ENCODE peak calls at places on chromosomes 7 and 10, in four cellular contexts. F, A, B and H are unnamed samples.

GRCh38 chr7:82413237-82413636 is 30.3 kb downstream of the CACNA2D1 start:
- DNase-seq in F (no peak), A (no peak), B (no peak), H (no peak)

GRCh38 chr10:1464866-1465265 is 272.5 kb downstream of the ADARB2 start:
- DNase-seq in F (no peak), A (no peak), B (no peak), H (peak; percentile 35)

GRCh38 chr10:81603106-81603620 is 271.8 kb upstream of the NRG3 start:
- DNase-seq in F (no peak), A (no peak), B (no peak), H (no peak)

GRCh38 chr7:24401628-24402593 is 117.9 kb downstream of the NPY start:
- DNase-seq in F (no peak), A (peak; percentile 31), B (peak; percentile 15), H (no peak)

GRCh38 chr7:70738080-70738479 is 393.9 kb upstream of the GALNT17 start:
- DNase-seq in F (no peak), A (no peak), B (no peak), H (peak; percentile 31)

GRCh38 chr10:101295266-101295665 is 58.7 kb upstream of the BTRC start:
- DNase-seq in F (no peak), A (no peak), B (no peak), H (no peak)

GRCh38 chr10:75492151-75492550 is 60.7 kb downstream of the LRMDA start:
- DNase-seq in F (no peak), A (no peak), B (no peak), H (no peak)

GRCh38 chr7:35467456-35467978 is 213.6 kb upstream of the TBX20 start:
- DNase-seq in F (no peak), A (no peak), B (no peak), H (no peak)

GRCh38 chr7:70492641-70493040 is 639.3 kb upstream of the GALNT17 start:
- DNase-seq in F (no peak), A (no peak), B (no peak), H (no peak)

GRCh38 chr10:35789996-35790395 is 147.9 kb upstream of the FZD8 start:
- DNase-seq in F (no peak), A (no peak), B (no peak), H (no peak)

GRCh38 chr7:53218730-53219504 is 183.5 kb downstream of the POM121L12 start:
- DNase-seq in F (no peak), A (no peak), B (no peak), H (peak; percentile 4)

GRCh38 chr7:5207131-5207530 is 17.1 kb downstream of the WIPI2 start:
- DNase-seq in F (no peak), A (no peak), B (no peak), H (no peak)

GRCh38 chr7:122896509-122896908 is 10.2 kb upstream of the CADPS2 start:
- DNase-seq in F (no peak), A (no peak), B (no peak), H (no peak)

GRCh38 chr7:93515144-93515543 is 59.4 kb downstream of the CALCR start:
- DNase-seq in F (no peak), A (no peak), B (no peak), H (no peak)

DNA sequence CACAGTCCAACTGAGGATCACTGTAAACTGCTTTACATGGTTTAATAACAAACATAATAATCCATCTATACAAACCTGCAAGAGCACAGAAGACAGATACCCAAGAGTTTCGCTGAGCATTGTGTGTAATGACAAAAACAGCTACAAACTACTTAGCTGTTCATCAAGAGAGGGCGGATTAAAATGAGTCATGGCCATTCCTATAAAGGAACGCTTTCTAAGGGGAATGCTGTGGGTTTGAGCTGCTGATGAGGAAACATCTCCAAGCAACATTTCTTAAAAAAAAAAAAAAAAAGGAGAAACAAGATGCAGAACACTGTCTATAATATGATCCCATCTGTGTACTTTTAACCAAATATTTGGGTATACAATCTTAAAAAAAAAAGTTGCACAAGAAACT is 33.8 kb downstream of the VOPP1 start:
- DNase-seq in F (no peak), A (no peak), B (no peak), H (no peak)
- TF ChIP-seq TARDBP in F (no peak), A (no peak), B (no peak), H (no peak)

GRCh38 chr10:32952541-32953276 is 5.3 kb downstream of the ITGB1 start:
- DNase-seq in F (no peak), A (no peak), B (no peak), H (no peak)

GRCh38 chr10:32949221-32949678 is 8.8 kb downstream of the ITGB1 start:
- DNase-seq in F (no peak), A (no peak), B (no peak), H (no peak)

GRCh38 chr10:32951111-32951510 is 6.9 kb downstream of the ITGB1 start:
- DNase-seq in F (no peak), A (no peak), B (no peak), H (no peak)

GRCh38 chr10:32952094-32952493 is 5.9 kb downstream of the ITGB1 start:
- DNase-seq in F (no peak), A (no peak), B (no peak), H (no peak)

GRCh38 chr10:32950457-32951109 is 7.4 kb downstream of the ITGB1 start:
- DNase-seq in F (no peak), A (no peak), B (no peak), H (no peak)
- TF ChIP-seq FOXM1 in F (no peak), A (no peak), B (no peak), H (no peak)

DNA sequence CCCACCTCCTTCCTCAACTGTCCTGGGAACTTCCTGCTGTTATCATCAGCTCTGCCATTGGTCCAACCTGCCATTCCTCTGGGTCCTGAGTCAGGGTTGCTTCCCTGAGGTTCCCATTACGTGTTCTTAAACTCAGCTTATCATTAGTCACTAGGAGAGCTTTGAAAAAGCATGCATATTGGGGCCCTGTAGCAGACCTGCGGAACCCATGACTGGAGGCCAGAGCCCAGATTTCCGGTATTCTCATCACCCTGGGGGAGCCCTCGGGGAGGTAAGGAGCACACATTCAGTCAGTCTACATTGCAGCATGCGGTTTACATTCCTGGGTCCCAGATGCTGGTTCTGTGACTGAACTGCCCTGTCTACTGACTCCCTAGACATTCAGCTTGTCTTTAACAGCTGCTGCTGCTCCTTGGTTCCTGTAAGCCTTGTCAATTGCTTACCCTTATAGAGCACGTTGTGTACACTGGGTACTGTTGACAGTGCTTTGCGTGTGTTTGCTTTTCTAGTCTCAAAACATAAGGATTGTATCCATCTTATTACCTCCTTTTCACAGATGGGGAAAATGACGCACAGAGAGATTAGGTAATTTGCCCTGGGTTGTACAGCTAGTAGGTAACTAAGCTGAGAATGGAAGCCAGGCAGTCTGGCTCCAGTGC is 12.8 kb downstream of the CDHR3 start:
- DNase-seq in F (no peak), A (no peak), B (no peak), H (no peak)
- TF ChIP-seq SP1 in F (no peak), A (no peak), B (no peak), H (no peak)

GRCh38 chr10:90088008-90088322 is 386.6 kb downstream of the KIF20B start:
- DNase-seq in F (no peak), A (no peak), B (no peak), H (no peak)
- TF ChIP-seq TARDBP in F (no peak), A (no peak), B (no peak), H (no peak)

DNA sequence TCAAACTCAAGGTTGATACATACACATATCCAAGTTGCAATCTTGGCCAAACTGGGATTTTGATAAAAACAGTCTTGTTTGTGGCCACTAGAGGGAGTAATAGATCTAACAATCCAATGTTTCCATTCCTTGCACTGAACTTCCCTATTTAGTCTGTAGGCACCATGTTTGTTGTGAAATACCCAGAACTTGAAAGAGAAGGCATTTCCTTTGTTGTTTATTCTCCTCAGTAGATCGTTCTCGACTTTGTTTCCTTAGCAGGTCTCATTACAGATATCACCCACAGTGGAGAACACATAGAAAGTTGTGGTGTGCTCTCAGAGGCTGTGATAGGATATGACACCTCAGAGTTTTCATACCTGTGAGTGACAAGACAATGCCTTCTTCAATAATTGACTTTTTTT is 70.3 kb upstream of the MXI1 start:
- DNase-seq in F (peak; percentile 48), A (peak; percentile 76), B (peak; percentile 40), H (peak; percentile 71)
- TF ChIP-seq FOXM1 in F (peak; percentile 41), A (no peak), B (no peak), H (no peak)